ENCODE peak calls at places on chromosome 19, in four cellular contexts. Z is NT2/D1, X is HepG2, J is GM12878. I is an unnamed sample.

GRCh38 chr19:56896041-56896440 is 55.5 kb upstream of the PEG3 start:
- DNase-seq in X (no peak), J (no peak), Z (no peak), I (no peak)

GRCh38 chr19:46887240-46887782 is 26.5 kb downstream of the ARHGAP35 start:
- DNase-seq in X (no peak), Z (no peak), J (no peak), I (no peak)

GRCh38 chr19:15577184-15577771 is 37.7 kb upstream of the CYP4F8 start:
- DNase-seq in Z (no peak), X (no peak), J (no peak), I (no peak)

GRCh38 chr19:32130241-32130753 is 215.1 kb upstream of the ZNF507 start:
- DNase-seq in X (no peak), J (no peak), Z (no peak), I (no peak)

GRCh38 chr19:38455031-38455430 is 21.5 kb downstream of the RYR1 start:
- DNase-seq in Z (no peak), X (peak; percentile 18), J (no peak), I (no peak)

GRCh38 chr19:17073869-17074627 is 1.2 kb downstream of the HAUS8 start:
- DNase-seq in Z (no peak), X (no peak), J (no peak), I (no peak)

GRCh38 chr19:2483484-2484151 is 7.7 kb downstream of the GADD45B start:
- DNase-seq in J (no peak), Z (no peak), X (no peak), I (no peak)

GRCh38 chr19:29753190-29753933 is 38.3 kb upstream of the C19orf12 start:
- DNase-seq in J (no peak), Z (no peak), X (no peak), I (no peak)

GRCh38 chr19:39555883-39556282 is 15.9 kb upstream of the EID2 start:
- DNase-seq in Z (no peak), J (no peak), X (no peak), I (no peak)

GRCh38 chr19:51338563-51339312 is 3.2 kb downstream of the VSIG10L start:
- DNase-seq in X (peak; percentile 68), Z (peak; percentile 52), J (peak; percentile 24), I (peak; percentile 82)

GRCh38 chr19:49664171-49665070 is 1.2 kb downstream of the IRF3 start:
- DNase-seq in X (peak; percentile 80), Z (no peak), J (no peak), I (peak; percentile 85)

GRCh38 chr19:55459950-55460657 is 1.3 kb downstream of the ISOC2 start:
- DNase-seq in Z (no peak), J (no peak), X (peak; percentile 62), I (no peak)

GRCh38 chr19:9014809-9015208 is 4.6 kb upstream of the MUC16 start:
- DNase-seq in J (no peak), X (no peak), Z (no peak), I (no peak)

GRCh38 chr19:4388171-4389063 is 11.9 kb downstream of the SH3GL1 start:
- DNase-seq in X (no peak), Z (no peak), J (no peak), I (no peak)

GRCh38 chr19:1914826-1915341 is 9.7 kb downstream of the ADAT3 start:
- DNase-seq in X (no peak), Z (no peak), J (no peak), I (no peak)

GRCh38 chr19:58450836-58451357 is 525 bp upstream of the ZNF324B start:
- DNase-seq in J (no peak), X (no peak), Z (no peak), I (no peak)

GRCh38 chr19:38726284-38726673 is 18.0 kb downstream of the CAPN12 start:
- DNase-seq in J (no peak), Z (no peak), X (no peak), I (no peak)

GRCh38 chr19:18156841-18157464 is 4.0 kb downstream of the PIK3R2 start:
- DNase-seq in X (peak; percentile 63), Z (no peak), J (no peak), I (peak; percentile 62)

GRCh38 chr19:46992699-46993535 is 26.7 kb upstream of the NPAS1 start:
- DNase-seq in X (no peak), J (no peak), Z (no peak), I (no peak)

GRCh38 chr19:53824134-53824611 is at the start of gene NLRP12:
- DNase-seq in Z (no peak), J (no peak), X (no peak), I (no peak)

GRCh38 chr19:7976461-7976860 is 29.0 kb downstream of the ELAVL1 start:
- DNase-seq in J (no peak), Z (no peak), X (no peak), I (no peak)

GRCh38 chr19:46954502-46955004 is 65.1 kb upstream of the NPAS1 start:
- DNase-seq in Z (no peak), X (peak; percentile 92), J (no peak), I (no peak)

DNA sequence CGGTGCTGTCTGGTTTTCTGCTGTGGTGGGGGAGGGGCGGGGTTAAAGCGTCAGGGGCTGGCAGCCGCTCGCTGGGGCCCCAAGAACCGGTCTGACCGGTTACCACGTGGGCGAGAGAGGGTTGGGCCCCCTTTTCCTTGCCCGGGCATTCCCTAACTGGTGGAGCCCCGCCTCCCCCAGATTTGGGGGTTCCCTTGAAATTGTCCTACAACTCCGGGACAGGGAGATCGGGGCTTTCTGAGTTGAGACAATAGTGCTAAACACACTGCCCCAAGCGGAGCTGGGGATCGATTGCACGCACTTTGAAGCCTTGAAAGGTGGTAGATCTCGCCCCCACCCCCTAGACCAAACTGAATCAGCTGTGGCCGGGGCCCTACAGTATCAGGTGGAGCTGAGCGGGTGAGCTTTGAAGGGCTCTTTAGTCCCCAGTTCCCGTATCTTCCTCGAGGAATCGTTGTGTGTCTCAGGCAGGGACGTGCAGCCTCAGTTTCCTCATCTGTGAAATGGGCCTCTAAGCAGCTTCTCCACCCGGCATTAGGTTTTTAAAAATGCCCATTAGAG is 4.8 kb downstream of the IER2 start:
- DNase-seq in X (peak; percentile 75), Z (peak; percentile 64), J (no peak), I (no peak)
- TF ChIP-seq SUZ12 in X (no peak), Z (no peak), J (no peak), I (no peak)

GRCh38 chr19:33887891-33888290 is 91.2 kb downstream of the KCTD15 start:
- DNase-seq in X (no peak), J (no peak), Z (no peak), I (no peak)
- TF ChIP-seq SUZ12 in X (no peak), J (no peak), Z (no peak), I (no peak)

DNA sequence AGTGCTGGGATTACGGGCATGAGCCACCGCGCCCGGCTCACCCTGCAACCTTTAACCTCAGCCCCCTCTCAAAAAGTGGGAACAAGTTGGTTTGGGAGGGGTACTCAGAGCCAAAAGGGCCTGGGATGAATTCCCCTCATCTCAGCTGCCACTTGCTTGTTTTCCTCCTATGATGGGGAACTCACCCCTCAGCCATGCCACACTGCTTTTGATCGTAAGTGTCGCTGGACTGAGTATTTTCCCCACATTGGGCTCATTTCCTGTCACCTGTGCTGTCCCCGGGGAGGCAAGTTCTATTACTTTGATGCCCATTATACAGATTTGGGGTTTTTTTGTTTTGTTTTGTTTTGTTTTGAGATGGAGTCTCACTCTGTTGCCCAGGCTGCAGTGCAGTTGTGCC is 6.5 kb downstream of the R3HDM4 start:
- DNase-seq in Z (no peak), J (no peak), X (no peak), I (no peak)
- TF ChIP-seq SUZ12 in Z (no peak), J (no peak), X (no peak), I (no peak)

GRCh38 chr19:35439921-35440320 is 8.1 kb upstream of the FFAR2 start:
- DNase-seq in J (no peak), Z (no peak), X (no peak), I (no peak)

GRCh38 chr19:35446194-35446593 is 1.9 kb upstream of the FFAR2 start:
- DNase-seq in J (no peak), X (no peak), Z (no peak), I (no peak)

GRCh38 chr19:35444735-35445134 is 3.3 kb upstream of the FFAR2 start:
- DNase-seq in X (no peak), Z (no peak), J (no peak), I (no peak)

GRCh38 chr19:35438527-35438926 is 9.5 kb upstream of the FFAR2 start:
- DNase-seq in Z (peak; percentile 46), X (no peak), J (no peak), I (no peak)

GRCh38 chr19:35442091-35442490 is 6.0 kb upstream of the FFAR2 start:
- DNase-seq in Z (no peak), J (no peak), X (no peak), I (no peak)
- TF ChIP-seq SUZ12 in Z (no peak), J (no peak), X (no peak), I (no peak)